ENCODE peak calls at places on chromosome 4, in four cellular contexts. One of them, this sample, is unnamed.

GRCh38 chr4:52823478-52824092 is 38.5 kb upstream of the RASL11B start:
- DNase-seq in GM12878: no peak
- DNase-seq in WTC11: no peak
- DNase-seq in K562: no peak
- DNase-seq in this sample: no peak

GRCh38 chr4:119627267-119628190 is 1.1 kb downstream of the PDE5A start:
- DNase-seq in GM12878: no peak
- DNase-seq in WTC11: peak; percentile 77
- DNase-seq in K562: peak; percentile 74
- DNase-seq in this sample: no peak

GRCh38 chr4:26260571-26260970 is 60.2 kb upstream of the RBPJ start:
- DNase-seq in GM12878: no peak
- DNase-seq in WTC11: no peak
- DNase-seq in K562: no peak
- DNase-seq in this sample: no peak

GRCh38 chr4:55670695-55671094 is 34.6 kb upstream of the NMU start:
- DNase-seq in GM12878: no peak
- DNase-seq in WTC11: no peak
- DNase-seq in K562: peak; percentile 47
- DNase-seq in this sample: no peak

GRCh38 chr4:15873117-15873516 is 65.4 kb downstream of the FGFBP1 start:
- DNase-seq in GM12878: no peak
- DNase-seq in WTC11: no peak
- DNase-seq in K562: no peak
- DNase-seq in this sample: no peak

GRCh38 chr4:112231779-112232713 is at the start of gene AP1AR:
- DNase-seq in GM12878: peak; percentile 35
- DNase-seq in WTC11: peak; percentile 93
- DNase-seq in K562: peak; percentile 88
- DNase-seq in this sample: peak; percentile 73

GRCh38 chr4:10639100-10639499 is 45.5 kb downstream of the CLNK start:
- DNase-seq in GM12878: no peak
- DNase-seq in WTC11: no peak
- DNase-seq in K562: no peak
- DNase-seq in this sample: no peak

GRCh38 chr4:177250056-177250696 is 59.5 kb upstream of the NEIL3 start:
- DNase-seq in GM12878: no peak
- DNase-seq in WTC11: peak; percentile 79
- DNase-seq in K562: peak; percentile 58
- DNase-seq in this sample: peak; percentile 24

GRCh38 chr4:48336471-48336870 is 4.9 kb upstream of the SLAIN2 start:
- DNase-seq in GM12878: no peak
- DNase-seq in WTC11: no peak
- DNase-seq in K562: no peak
- DNase-seq in this sample: no peak

GRCh38 chr4:15132739-15133138 is 130.5 kb downstream of the CPEB2 start:
- DNase-seq in GM12878: no peak
- DNase-seq in WTC11: no peak
- DNase-seq in K562: no peak
- DNase-seq in this sample: no peak

GRCh38 chr4:2731907-2732314 is 24.2 kb downstream of the TNIP2 start:
- DNase-seq in GM12878: no peak
- DNase-seq in WTC11: no peak
- DNase-seq in K562: no peak
- DNase-seq in this sample: no peak

GRCh38 chr4:79827283-79827682 is 245.7 kb downstream of the ANTXR2 start:
- DNase-seq in GM12878: no peak
- DNase-seq in WTC11: no peak
- DNase-seq in K562: no peak
- DNase-seq in this sample: no peak

GRCh38 chr4:156829194-156829593 is 142.4 kb downstream of the PDGFC start:
- DNase-seq in GM12878: no peak
- DNase-seq in WTC11: no peak
- DNase-seq in K562: no peak
- DNase-seq in this sample: no peak

GRCh38 chr4:98939892-98940298 is 11.0 kb upstream of the EIF4E start:
- DNase-seq in GM12878: no peak
- DNase-seq in WTC11: no peak
- DNase-seq in K562: peak; percentile 34
- DNase-seq in this sample: peak; percentile 35

GRCh38 chr4:33864290-33864859 is 2379.9 kb downstream of the ARAP2 start:
- DNase-seq in GM12878: no peak
- DNase-seq in WTC11: no peak
- DNase-seq in K562: no peak
- DNase-seq in this sample: no peak

GRCh38 chr4:87973283-87974169 is 2.0 kb upstream of the SPP1 start:
- DNase-seq in GM12878: no peak
- DNase-seq in WTC11: peak; percentile 66
- DNase-seq in K562: peak; percentile 39
- DNase-seq in this sample: peak; percentile 63

GRCh38 chr4:74218201-74218600 is 60.3 kb downstream of the MTHFD2L start:
- DNase-seq in GM12878: no peak
- DNase-seq in WTC11: no peak
- DNase-seq in K562: no peak
- DNase-seq in this sample: no peak

GRCh38 chr4:110019153-110019552 is 106.5 kb downstream of the EGF start:
- DNase-seq in GM12878: no peak
- DNase-seq in WTC11: no peak
- DNase-seq in K562: no peak
- DNase-seq in this sample: no peak

GRCh38 chr4:153731239-153731638 is 28.6 kb downstream of the RNF175 start:
- DNase-seq in GM12878: no peak
- DNase-seq in WTC11: no peak
- DNase-seq in K562: no peak
- DNase-seq in this sample: no peak

GRCh38 chr4:188550296-188550695 is 411.1 kb downstream of the TRIML1 start:
- DNase-seq in GM12878: no peak
- DNase-seq in WTC11: no peak
- DNase-seq in K562: no peak
- DNase-seq in this sample: no peak

GRCh38 chr4:101198741-101199339 is 148.5 kb downstream of the PPP3CA start:
- DNase-seq in GM12878: no peak
- DNase-seq in WTC11: no peak
- DNase-seq in K562: no peak
- DNase-seq in this sample: peak; percentile 20

GRCh38 chr4:177308125-177308524 is 1.5 kb upstream of the NEIL3 start:
- DNase-seq in GM12878: no peak
- DNase-seq in WTC11: no peak
- DNase-seq in K562: no peak
- DNase-seq in this sample: peak; percentile 12

GRCh38 chr4:166724369-166724768 is 509.9 kb downstream of the SPOCK3 start:
- DNase-seq in GM12878: no peak
- DNase-seq in WTC11: no peak
- DNase-seq in K562: no peak
- DNase-seq in this sample: no peak

GRCh38 chr4:108171541-108172230 is 3.0 kb upstream of the LEF1 start:
- DNase-seq in GM12878: no peak
- DNase-seq in WTC11: peak; percentile 35
- DNase-seq in K562: no peak
- DNase-seq in this sample: no peak

GRCh38 chr4:52958232-52958631 is 96.1 kb downstream of the RASL11B start:
- DNase-seq in GM12878: no peak
- DNase-seq in WTC11: no peak
- DNase-seq in K562: no peak
- DNase-seq in this sample: no peak

GRCh38 chr4:31059753-31060522 is 339.8 kb downstream of the PCDH7 start:
- DNase-seq in GM12878: no peak
- DNase-seq in WTC11: no peak
- DNase-seq in K562: no peak
- DNase-seq in this sample: no peak

GRCh38 chr4:7059673-7060072 is 8.2 kb downstream of the GRPEL1 start:
- DNase-seq in GM12878: no peak
- DNase-seq in WTC11: no peak
- DNase-seq in K562: no peak
- DNase-seq in this sample: no peak
- TF ChIP-seq TCF7 in GM12878: no peak
- TF ChIP-seq TCF7 in WTC11: no peak
- TF ChIP-seq TCF7 in K562: no peak
- TF ChIP-seq TCF7 in this sample: no peak

GRCh38 chr4:38948551-38948950 is 80.9 kb downstream of the FAM114A1 start:
- DNase-seq in GM12878: no peak
- DNase-seq in WTC11: no peak
- DNase-seq in K562: no peak
- DNase-seq in this sample: no peak
- TF ChIP-seq TCF7 in GM12878: no peak
- TF ChIP-seq TCF7 in WTC11: no peak
- TF ChIP-seq TCF7 in K562: no peak
- TF ChIP-seq TCF7 in this sample: no peak

GRCh38 chr4:6177587-6178197 is 22.7 kb downstream of the JAKMIP1 start:
- DNase-seq in GM12878: no peak
- DNase-seq in WTC11: peak; percentile 34
- DNase-seq in K562: peak; percentile 59
- DNase-seq in this sample: no peak
- TF ChIP-seq TCF7 in GM12878: no peak
- TF ChIP-seq TCF7 in WTC11: no peak
- TF ChIP-seq TCF7 in K562: no peak
- TF ChIP-seq TCF7 in this sample: no peak

DNA sequence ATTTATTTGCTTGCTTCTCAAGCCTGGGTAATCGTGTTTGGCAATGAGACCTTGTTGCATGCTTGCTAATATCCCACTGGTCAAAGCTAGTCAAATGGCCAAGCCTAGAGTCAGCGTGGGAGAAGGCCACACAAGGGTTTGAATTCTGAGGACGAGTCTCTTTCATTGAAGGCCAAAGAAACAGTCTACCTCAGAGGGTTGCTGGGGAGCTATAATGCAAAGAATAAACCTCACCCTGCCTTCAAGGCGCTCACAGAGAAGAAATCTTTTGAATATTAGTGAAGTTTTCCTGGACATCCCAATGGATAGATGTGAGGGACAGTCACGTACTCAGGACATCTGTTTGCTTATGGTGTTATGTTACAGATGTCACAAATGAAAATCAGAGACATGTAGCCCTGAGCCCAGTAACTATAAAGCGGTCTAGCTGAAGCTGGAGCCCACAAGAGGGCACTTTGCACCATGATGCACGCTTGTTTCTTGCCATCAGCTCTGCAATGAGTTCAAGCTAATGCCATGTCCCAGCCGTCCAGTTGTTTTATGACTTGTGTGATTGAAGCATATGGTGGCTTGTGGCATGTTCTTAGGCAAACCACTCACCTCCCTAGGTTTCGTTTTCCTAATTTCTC is 1.1 kb upstream of the TLR3 start:
- DNase-seq in GM12878: peak; percentile 25
- DNase-seq in WTC11: peak; percentile 30
- DNase-seq in K562: no peak
- DNase-seq in this sample: peak; percentile 67
- TF ChIP-seq TCF7 in GM12878: no peak
- TF ChIP-seq TCF7 in WTC11: no peak
- TF ChIP-seq TCF7 in K562: no peak
- TF ChIP-seq TCF7 in this sample: no peak

GRCh38 chr4:77432702-77433101 is 172.9 kb upstream of the CXCL13 start:
- DNase-seq in GM12878: no peak
- DNase-seq in WTC11: no peak
- DNase-seq in K562: no peak
- DNase-seq in this sample: peak; percentile 5
- TF ChIP-seq TCF7 in GM12878: no peak
- TF ChIP-seq TCF7 in WTC11: no peak
- TF ChIP-seq TCF7 in K562: no peak
- TF ChIP-seq TCF7 in this sample: no peak

GRCh38 chr4:165604181-165604580 is 225.4 kb downstream of the CPE start:
- DNase-seq in GM12878: no peak
- DNase-seq in WTC11: no peak
- DNase-seq in K562: no peak
- DNase-seq in this sample: no peak
- TF ChIP-seq TCF7 in GM12878: no peak
- TF ChIP-seq TCF7 in WTC11: no peak
- TF ChIP-seq TCF7 in K562: no peak
- TF ChIP-seq TCF7 in this sample: no peak

DNA sequence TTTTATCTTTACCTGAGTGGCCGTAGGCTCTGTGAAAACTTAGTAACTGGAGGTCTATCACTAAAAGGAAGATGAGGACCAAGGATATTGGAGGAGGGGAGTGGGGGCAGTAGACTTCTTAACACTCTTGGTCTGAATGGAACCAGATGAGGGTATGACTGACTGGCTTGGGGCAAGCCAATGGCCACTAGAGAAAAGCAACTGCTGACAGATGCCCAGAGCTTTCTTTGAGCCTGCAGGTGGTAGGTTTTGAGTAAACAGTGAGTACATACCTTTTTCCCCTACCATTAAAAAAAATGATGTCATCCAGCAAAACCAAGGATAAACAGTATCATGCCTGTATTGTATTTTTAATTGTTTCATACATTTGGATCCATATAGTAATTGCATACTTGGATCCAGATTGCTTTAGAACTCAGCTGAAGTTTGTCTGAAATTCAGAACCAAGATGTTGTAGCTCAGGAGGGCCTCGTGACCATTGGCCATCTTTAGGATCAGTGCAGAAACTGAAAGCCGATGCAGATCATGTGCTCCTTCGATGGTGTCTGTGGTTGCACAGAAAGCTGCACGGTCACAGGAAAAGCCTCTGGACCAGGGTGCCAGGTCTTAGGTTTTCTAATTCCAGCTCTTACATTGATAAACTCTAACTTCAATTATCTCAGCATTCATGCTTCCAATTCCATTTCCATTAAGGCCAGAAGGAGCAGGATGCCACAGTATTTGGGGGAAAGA is 131.0 kb downstream of the PDGFRA start:
- DNase-seq in GM12878: no peak
- DNase-seq in WTC11: no peak
- DNase-seq in K562: no peak
- DNase-seq in this sample: no peak
- TF ChIP-seq TCF7 in GM12878: no peak
- TF ChIP-seq TCF7 in WTC11: no peak
- TF ChIP-seq TCF7 in K562: no peak
- TF ChIP-seq TCF7 in this sample: no peak

GRCh38 chr4:139603576-139604387 is 47.8 kb upstream of the SETD7 start:
- DNase-seq in GM12878: peak; percentile 8
- DNase-seq in WTC11: peak; percentile 20
- DNase-seq in K562: peak; percentile 50
- DNase-seq in this sample: peak; percentile 67
- TF ChIP-seq TCF7 in GM12878: no peak
- TF ChIP-seq TCF7 in WTC11: no peak
- TF ChIP-seq TCF7 in K562: no peak
- TF ChIP-seq TCF7 in this sample: no peak